ENCODE peak calls at places on chromosomes 4 and X, in six cellular contexts. Q is H9, O is IMR-90, T is H1, W is mesenchymal stem cell, N is trophoblast cell. F is an unnamed sample.

GRCh38 chrX:10603612-10604011 is 16.8 kb downstream of the MID1 start:
- DNase-seq in N (no peak), T (no peak), O (no peak), Q (no peak), W (no peak), F (no peak)

GRCh38 chr4:138741778-138742377 is 273.7 kb upstream of the NOCT start:
- DNase-seq in T (no peak), N (no peak), W (no peak), Q (no peak), O (no peak), F (no peak)

GRCh38 chr4:7218686-7219085 is 26.3 kb downstream of the SORCS2 start:
- DNase-seq in N (peak; percentile 34), T (no peak), W (no peak), Q (no peak), O (no peak), F (no peak)

GRCh38 chr4:76892001-76892400 is 5.9 kb downstream of the SOWAHB start:
- DNase-seq in N (peak; percentile 86), O (peak; percentile 11), Q (no peak), W (no peak), T (no peak), F (no peak)

GRCh38 chr4:185998791-185999190 is 70.2 kb upstream of the TLR3 start:
- DNase-seq in Q (no peak), W (peak; percentile 10), O (no peak), T (no peak), N (no peak), F (no peak)

GRCh38 chrX:109859673-109860072 is 126.6 kb upstream of the ACSL4 start:
- DNase-seq in W (no peak), Q (no peak), O (no peak), N (no peak), T (no peak), F (no peak)

GRCh38 chr4:123832173-123833026 is 435.8 kb downstream of the SPRY1 start:
- DNase-seq in Q (no peak), T (no peak), N (peak; percentile 92), O (peak; percentile 100), W (peak; percentile 99), F (no peak)

GRCh38 chrX:119758682-119759332 is 419 bp downstream of the SOWAHD start:
- DNase-seq in O (no peak), N (peak; percentile 36), T (no peak), W (peak; percentile 22), Q (peak; percentile 34), F (no peak)

GRCh38 chr4:20192754-20193521 is 58.8 kb upstream of the SLIT2 start:
- DNase-seq in O (peak; percentile 59), Q (no peak), W (no peak), N (no peak), T (no peak), F (no peak)

GRCh38 chrX:3712080-3712869 is 1.2 kb downstream of the PRKX start:
- DNase-seq in T (no peak), Q (no peak), W (peak; percentile 35), N (peak; percentile 5), O (peak; percentile 32), F (no peak)

GRCh38 chrX:2261838-2262678 is 238.7 kb downstream of the DHRSX start:
- DNase-seq in N (no peak), W (no peak), T (no peak), Q (no peak), O (peak; percentile 8), F (no peak)

GRCh38 chrX:70253377-70254062 is 6.5 kb downstream of the P2RY4 start:
- DNase-seq in Q (no peak), N (no peak), T (no peak), W (peak; percentile 22), O (peak; percentile 18), F (no peak)

GRCh38 chrX:8179653-8180052 is 8.6 kb upstream of the VCX2 start:
- DNase-seq in T (no peak), N (peak; percentile 10), O (no peak), W (no peak), Q (no peak), F (no peak)

GRCh38 chr4:107740950-107741701 is 21.1 kb upstream of the PAPSS1 start:
- DNase-seq in W (peak; percentile 86), O (peak; percentile 60), T (no peak), Q (no peak), N (no peak), F (no peak)

GRCh38 chr4:95641571-95641970 is 92.8 kb upstream of the UNC5C start:
- DNase-seq in W (no peak), O (no peak), Q (no peak), N (no peak), T (no peak), F (no peak)

GRCh38 chrX:39067866-39068265 is 266.6 kb downstream of the MID1IP1 start:
- DNase-seq in O (no peak), T (no peak), Q (no peak), W (no peak), N (peak; percentile 87), F (no peak)

GRCh38 chrX:106696502-106696901 is 30.0 kb upstream of the RNF128 start:
- DNase-seq in N (no peak), O (no peak), W (no peak), T (no peak), Q (no peak), F (no peak)

GRCh38 chr4:76233967-76234678 is 17.4 kb upstream of the FAM47E start:
- DNase-seq in N (peak; percentile 8), O (no peak), T (no peak), W (peak; percentile 22), Q (peak; percentile 83), F (no peak)

GRCh38 chr4:126395661-126396060 is 1080.9 kb downstream of the FAT4 start:
- DNase-seq in T (no peak), Q (peak; percentile 25), W (peak; percentile 14), N (peak; percentile 97), O (peak; percentile 33), F (no peak)

GRCh38 chr4:83197555-83198235 is 83.2 kb upstream of the PLAC8 start:
- DNase-seq in T (no peak), Q (no peak), N (no peak), W (no peak), O (no peak), F (no peak)

GRCh38 chrX:102720237-102721168 is at the start of gene GPRASP3:
- DNase-seq in N (peak; percentile 64), W (peak; percentile 74), Q (no peak), O (peak; percentile 75), T (no peak), F (peak; percentile 24)

DNA sequence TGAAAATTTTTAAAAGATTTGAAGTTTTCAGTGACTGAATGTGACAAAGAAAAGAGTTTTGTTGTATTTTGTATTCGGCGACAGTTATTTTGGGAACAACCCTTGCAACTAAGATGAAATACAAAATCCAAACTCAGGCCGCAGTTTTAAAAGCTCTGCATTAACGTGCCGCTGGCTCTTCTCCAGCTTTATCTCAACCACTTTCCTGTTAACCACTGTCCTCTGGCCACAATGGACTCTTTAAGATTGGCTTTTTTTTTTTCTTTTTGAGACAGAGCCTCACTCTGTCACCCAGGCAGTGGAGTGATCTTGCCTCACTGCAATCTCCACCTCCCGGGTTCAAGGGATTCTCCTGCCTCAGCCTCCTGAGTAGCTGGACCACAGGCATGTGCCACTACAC is 22.1 kb upstream of the AMTN start:
- DNase-seq in W (no peak), T (no peak), O (no peak), N (no peak), Q (no peak), F (no peak)
- H3K14ac ChIP-seq in W (no peak overlapping the region), T (no peak overlapping the region), O (no peak overlapping the region), N (no peak overlapping the region), Q (no peak overlapping the region), F (no peak overlapping the region)

GRCh38 chr4:112677519-112678091 is 40.7 kb downstream of the LARP7 start:
- DNase-seq in T (no peak), O (no peak), N (no peak), Q (no peak), W (no peak), F (no peak)
- H2BK5ac ChIP-seq in T (no peak overlapping the region), O (no peak overlapping the region), N (no peak overlapping the region), Q (no peak overlapping the region), W (no peak overlapping the region), F (no peak overlapping the region)

GRCh38 chr4:11506194-11506593 is 77.5 kb upstream of the HS3ST1 start:
- DNase-seq in O (no peak), N (no peak), T (no peak), W (no peak), Q (no peak), F (no peak)

GRCh38 chr4:11503166-11503565 is 74.5 kb upstream of the HS3ST1 start:
- DNase-seq in W (no peak), N (no peak), T (no peak), O (no peak), Q (no peak), F (no peak)

GRCh38 chr4:11507920-11508319 is 79.2 kb upstream of the HS3ST1 start:
- DNase-seq in W (no peak), O (no peak), T (no peak), Q (no peak), N (no peak), F (no peak)

GRCh38 chr4:11511321-11511720 is 82.6 kb upstream of the HS3ST1 start:
- DNase-seq in T (no peak), N (no peak), W (peak; percentile 51), Q (no peak), O (no peak), F (no peak)

GRCh38 chr4:11505225-11505971 is 76.7 kb upstream of the HS3ST1 start:
- DNase-seq in O (no peak), W (no peak), N (peak; percentile 40), T (no peak), Q (no peak), F (no peak)
- H3K14ac ChIP-seq in O (no peak overlapping the region), W (no peak overlapping the region), N (no peak overlapping the region), T (no peak overlapping the region), Q (no peak overlapping the region), F (no peak overlapping the region)

DNA sequence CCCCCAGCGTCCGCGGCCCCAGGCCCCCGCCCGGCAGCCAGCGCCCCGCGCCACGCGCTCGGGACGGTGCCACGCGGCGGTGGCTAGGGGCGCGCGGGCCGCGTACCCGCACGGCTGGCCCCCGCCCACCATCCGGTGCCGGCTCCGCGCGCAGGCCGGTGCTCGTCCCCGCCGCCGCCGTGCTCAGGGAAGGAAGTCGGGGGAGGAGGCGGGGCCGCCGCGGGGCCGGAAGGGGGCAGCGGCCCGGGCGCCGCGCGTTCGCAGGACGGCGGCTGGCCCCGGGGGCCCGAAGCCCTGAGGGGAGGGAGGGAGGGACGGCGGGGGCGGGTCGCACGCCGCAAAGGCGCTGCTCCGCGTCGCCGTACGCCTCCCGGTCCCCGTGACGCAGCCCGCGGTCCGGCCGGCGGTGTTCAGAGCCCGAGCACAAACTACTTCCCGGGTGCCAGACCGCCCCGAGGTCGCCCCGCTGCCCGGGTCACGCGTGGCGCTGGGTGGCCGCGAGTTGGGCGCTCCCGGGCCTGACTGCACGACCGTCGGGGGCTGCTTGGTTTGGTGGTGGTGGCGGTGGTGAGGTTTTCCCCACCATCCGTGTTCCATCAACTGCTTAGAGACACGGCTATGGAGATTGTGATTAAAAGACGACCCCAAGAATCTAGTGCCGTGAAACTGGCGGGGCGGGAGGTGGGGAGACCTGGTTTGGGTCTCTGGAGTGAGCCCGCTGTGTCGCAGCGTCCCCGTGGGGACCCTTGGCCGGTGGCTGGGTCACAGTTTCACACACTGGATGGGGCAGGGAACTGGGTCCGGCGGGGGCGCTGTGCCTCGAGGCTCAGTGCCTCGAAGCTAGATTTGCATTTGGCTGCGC is at the start of gene DCTD:
- DNase-seq in T (no peak), N (peak; percentile 67), W (peak; percentile 73), O (peak; percentile 65), Q (peak; percentile 80), F (peak; percentile 70)
- H2BK5ac ChIP-seq in T (peak within 1 kb of the TSS; percentile 92), N (peak within 1 kb of the TSS; percentile 89), W (peak within 1 kb of the TSS; percentile 84), O (peak within 1 kb of the TSS; percentile 91), Q (no peak within 1 kb of the TSS), F (peak within 1 kb of the TSS; percentile 76)